ENCODE peak calls at places on chromosome 7, in nine cellular contexts. Y is WTC11, U is psoas muscle, E is chondrocyte, B is Panc1, O is IMR-90, P is astrocyte of the cerebellum, J is PC-3, H is cardiac muscle cell. Q is an unnamed sample.

GRCh38 chr7:122132341-122132740 is 11.7 kb downstream of the AASS start:
- DNase-seq in Y (no peak), U (no peak), E (no peak), B (no peak), O (peak), P (peak), J (peak), H (peak), Q (no peak)

GRCh38 chr7:155872678-155873369 is 60.6 kb upstream of the SHH start:
- DNase-seq in Y (no peak), U (peak), E (no peak), B (no peak), O (no peak), P (no peak), J (no peak), H (no peak), Q (no peak)

GRCh38 chr7:130615583-130615982 is 53.0 kb downstream of the COPG2 start:
- DNase-seq in Y (no peak), U (no peak), E (no peak), B (no peak), O (no peak), P (no peak), J (no peak), H (no peak), Q (no peak)

GRCh38 chr7:596071-596818 is 76.6 kb upstream of the PDGFA start:
- DNase-seq in Y (no peak), U (peak), E (no peak), B (no peak), O (no peak), P (no peak), J (no peak), H (no peak), Q (no peak)

GRCh38 chr7:24477807-24478655 is 95.2 kb upstream of the PALS2 start:
- DNase-seq in Y (peak), U (no peak), E (no peak), B (no peak), O (peak), P (peak), J (peak), H (peak), Q (no peak)

GRCh38 chr7:121803041-121803440 is 69.9 kb upstream of the PTPRZ1 start:
- DNase-seq in Y (no peak), U (no peak), E (no peak), B (no peak), O (no peak), P (no peak), J (no peak), H (no peak), Q (no peak)

GRCh38 chr7:30865821-30866220 is 45.8 kb upstream of the AQP1 start:
- DNase-seq in Y (no peak), U (no peak), E (no peak), B (no peak), O (no peak), P (no peak), J (no peak), H (no peak), Q (no peak)

GRCh38 chr7:47361746-47362215 is 220.1 kb downstream of the TNS3 start:
- DNase-seq in Y (no peak), U (no peak), E (no peak), B (no peak), O (peak), P (peak), J (peak), H (peak), Q (no peak)

GRCh38 chr7:78326870-78327269 is 528.3 kb downstream of the PHTF2 start:
- DNase-seq in Y (no peak), U (no peak), E (no peak), B (no peak), O (peak), P (no peak), J (no peak), H (peak), Q (no peak)

GRCh38 chr7:64463636-64464375 is 99.1 kb downstream of the ZNF680 start:
- DNase-seq in Y (no peak), U (peak), E (peak), B (no peak), O (peak), P (no peak), J (peak), H (peak), Q (peak)

GRCh38 chr7:11748884-11749283 is 83.1 kb downstream of the THSD7A start:
- DNase-seq in Y (no peak), U (no peak), E (no peak), B (no peak), O (no peak), P (no peak), J (peak), H (no peak), Q (no peak)

GRCh38 chr7:42624471-42624870 is 287.4 kb downstream of the C7orf25 start:
- DNase-seq in Y (no peak), U (no peak), E (no peak), B (no peak), O (no peak), P (no peak), J (peak), H (peak), Q (no peak)

GRCh38 chr7:40711706-40712105 is 576.9 kb downstream of the SUGCT start:
- DNase-seq in Y (no peak), U (no peak), E (no peak), B (no peak), O (no peak), P (no peak), J (no peak), H (no peak), Q (no peak)

GRCh38 chr7:102849079-102849478 is 63.7 kb upstream of the LRRC17 start:
- DNase-seq in Y (no peak), U (no peak), E (no peak), B (no peak), O (no peak), P (no peak), J (no peak), H (no peak), Q (no peak)

GRCh38 chr7:156650042-156650441 is 9.5 kb downstream of the RNF32 start:
- DNase-seq in Y (peak), U (no peak), E (no peak), B (no peak), O (no peak), P (no peak), J (peak), H (no peak), Q (no peak)

GRCh38 chr7:74587435-74588126 is 69.9 kb upstream of the GTF2I start:
- DNase-seq in Y (peak), U (peak), E (peak), B (no peak), O (peak), P (peak), J (peak), H (peak), Q (no peak)

GRCh38 chr7:100627238-100627549 is 14.2 kb downstream of the TFR2 start:
- DNase-seq in Y (no peak), U (no peak), E (no peak), B (no peak), O (no peak), P (no peak), J (no peak), H (no peak), Q (no peak)

GRCh38 chr7:100626530-100627237 is 14.3 kb downstream of the MOSPD3 start:
- DNase-seq in Y (peak), U (peak), E (no peak), B (no peak), O (peak), P (peak), J (peak), H (peak), Q (peak)

GRCh38 chr7:100626055-100626454 is 13.7 kb downstream of the MOSPD3 start:
- DNase-seq in Y (no peak), U (no peak), E (no peak), B (no peak), O (no peak), P (no peak), J (no peak), H (no peak), Q (no peak)

GRCh38 chr7:100630066-100630465 is 11.3 kb downstream of the TFR2 start:
- DNase-seq in Y (no peak), U (no peak), E (no peak), B (no peak), O (no peak), P (no peak), J (no peak), H (no peak), Q (no peak)

DNA sequence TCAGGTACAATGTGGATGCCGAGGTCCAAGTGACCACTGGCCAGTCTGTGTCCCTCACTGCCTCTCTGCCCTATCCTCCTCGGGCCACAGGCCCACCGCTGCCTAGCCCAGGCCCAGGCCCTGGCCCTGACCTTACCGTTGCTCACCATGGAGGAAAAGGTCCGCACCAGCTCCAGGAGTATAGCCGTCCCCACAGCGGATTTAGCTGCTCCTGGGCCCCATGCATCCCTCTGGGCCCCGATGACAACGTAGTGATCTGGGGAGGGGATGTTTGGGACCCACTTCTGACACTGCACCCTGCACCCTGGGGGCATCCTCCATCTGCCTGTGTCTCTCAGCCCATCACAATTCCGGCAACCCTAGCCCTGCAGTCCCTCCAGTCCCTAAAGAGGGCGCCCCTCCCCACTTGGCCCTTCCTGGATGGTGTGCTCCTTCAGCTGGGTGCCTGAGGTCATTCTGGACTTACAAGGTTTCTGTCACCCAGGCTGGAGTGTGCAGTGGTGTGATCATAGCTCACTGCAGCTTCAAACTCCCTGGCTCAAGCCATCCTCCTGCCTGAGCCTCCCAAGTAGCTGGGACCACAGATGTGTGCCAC is 12.1 kb downstream of the TFR2 start:
- DNase-seq in Y (peak), U (no peak), E (no peak), B (no peak), O (no peak), P (no peak), J (peak), H (peak), Q (no peak)
- TF ChIP-seq CTCF in Y (peak), U (no peak), E (peak), B (no peak), O (peak), P (peak), J (peak), H (peak), Q (no peak)

DNA sequence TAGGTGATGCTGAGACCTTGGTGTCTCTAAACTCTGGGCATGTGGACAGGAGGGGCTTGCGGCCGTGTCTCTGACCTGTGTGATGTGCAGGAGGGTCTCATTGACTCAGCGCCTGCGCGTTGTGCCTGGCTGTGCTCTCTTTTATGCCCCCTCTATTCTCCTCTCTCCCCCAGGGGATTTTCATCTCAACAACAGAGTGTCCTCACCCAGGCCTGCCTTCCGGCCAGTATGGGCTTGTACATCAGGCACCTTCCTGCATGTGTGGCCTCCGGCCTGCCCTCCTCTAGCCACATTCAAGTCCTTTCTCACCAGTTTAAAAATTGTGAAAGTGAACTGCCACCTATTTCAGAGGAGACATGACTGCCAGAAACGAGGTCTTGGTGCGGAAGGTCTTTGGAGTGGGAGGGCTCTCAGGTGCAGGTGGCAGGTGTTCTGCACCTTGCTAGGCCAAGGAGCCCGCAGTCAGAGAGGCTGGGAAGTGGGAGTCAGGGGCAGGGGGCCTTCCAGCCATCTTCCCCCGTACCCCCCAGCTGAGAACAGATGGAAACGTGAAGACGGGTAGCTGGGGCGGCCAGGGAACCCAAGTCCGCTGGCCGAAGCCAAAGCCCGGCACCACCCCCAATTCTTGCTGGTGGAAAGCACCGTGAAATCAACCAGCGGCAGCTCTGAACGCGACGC is 531 bp upstream of the INTS15 start:
- DNase-seq in Y (no peak), U (no peak), E (no peak), B (no peak), O (no peak), P (no peak), J (no peak), H (no peak), Q (no peak)
- TF ChIP-seq CTCF in Y (no peak), U (no peak), E (no peak), B (no peak), O (no peak), P (no peak), J (no peak), H (no peak), Q (no peak)

DNA sequence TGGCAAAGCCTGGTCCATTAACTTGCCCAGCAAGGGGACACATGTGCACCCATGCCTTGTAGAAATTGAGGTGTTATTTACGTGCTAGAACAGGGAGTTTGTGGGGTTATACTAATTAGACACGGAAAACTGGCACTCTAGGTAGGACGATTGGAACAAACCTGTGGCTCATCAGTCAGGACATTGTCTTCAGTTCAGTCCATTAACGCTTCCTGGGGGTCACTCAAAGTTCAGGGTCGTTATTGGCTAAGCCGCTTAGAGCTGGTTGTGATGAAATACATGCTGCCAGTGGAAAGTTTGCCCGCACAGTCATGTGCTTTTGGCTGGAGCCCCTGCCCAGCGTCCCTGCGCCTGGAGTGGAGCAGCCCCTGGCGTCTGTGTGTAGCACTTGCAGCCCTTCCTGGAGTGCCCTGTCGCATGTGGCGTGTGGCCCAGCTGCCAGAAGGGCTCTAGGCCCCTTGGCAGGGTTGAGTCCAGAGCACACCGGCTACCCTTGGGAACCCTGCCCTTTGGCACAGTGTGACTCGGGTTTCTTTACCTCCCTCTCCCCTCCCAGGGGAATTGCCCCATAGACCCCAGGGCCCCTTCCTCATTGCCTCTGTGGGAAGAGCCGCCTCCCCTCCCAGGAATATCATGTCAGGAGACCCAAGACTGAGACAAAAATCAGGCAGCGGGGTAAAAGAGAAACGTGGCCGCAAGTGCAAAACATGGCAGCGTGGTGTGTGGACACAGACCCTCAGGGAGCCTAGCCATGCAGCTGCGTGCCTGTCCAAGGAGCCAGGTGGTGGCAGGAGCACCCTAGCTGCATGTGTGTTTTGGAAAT is 9.8 kb downstream of the ZNF775 start:
- DNase-seq in Y (no peak), U (peak), E (no peak), B (no peak), O (peak), P (peak), J (no peak), H (peak), Q (no peak)
- TF ChIP-seq CTCF in Y (no peak), U (peak), E (peak), B (no peak), O (peak), P (peak), J (no peak), H (peak), Q (no peak)

GRCh38 chr7:28955723-28956607 is 2.2 kb downstream of the TRIL start:
- DNase-seq in Y (peak), U (peak), E (no peak), B (no peak), O (peak), P (no peak), J (peak), H (peak), Q (peak)
- TF ChIP-seq CTCF in Y (peak), U (peak), E (no peak), B (peak), O (peak), P (peak), J (peak), H (peak), Q (no peak)

GRCh38 chr7:139804571-139804970 is 24.5 kb upstream of the TBXAS1 start:
- DNase-seq in Y (no peak), U (no peak), E (no peak), B (no peak), O (no peak), P (no peak), J (no peak), H (no peak), Q (no peak)

GRCh38 chr7:139798221-139798620 is 20.4 kb upstream of the HIPK2 start:
- DNase-seq in Y (no peak), U (no peak), E (no peak), B (no peak), O (no peak), P (no peak), J (no peak), H (no peak), Q (no peak)

GRCh38 chr7:139797607-139798006 is 19.8 kb upstream of the HIPK2 start:
- DNase-seq in Y (no peak), U (no peak), E (no peak), B (no peak), O (peak), P (no peak), J (no peak), H (no peak), Q (no peak)

GRCh38 chr7:139799586-139799985 is 21.8 kb upstream of the HIPK2 start:
- DNase-seq in Y (no peak), U (no peak), E (no peak), B (no peak), O (no peak), P (no peak), J (peak), H (no peak), Q (no peak)

GRCh38 chr7:139798892-139799291 is 21.1 kb upstream of the HIPK2 start:
- DNase-seq in Y (no peak), U (no peak), E (no peak), B (no peak), O (no peak), P (no peak), J (no peak), H (no peak), Q (no peak)
- TF ChIP-seq CTCF in Y (no peak), U (no peak), E (no peak), B (no peak), O (no peak), P (no peak), J (no peak), H (no peak), Q (no peak)

GRCh38 chr7:17042211-17042610 is 160.4 kb upstream of the AGR3 start:
- DNase-seq in Y (no peak), U (no peak), E (no peak), B (no peak), O (no peak), P (no peak), J (peak), H (no peak), Q (no peak)

GRCh38 chr7:17046666-17047065 is 164.9 kb upstream of the AGR3 start:
- DNase-seq in Y (no peak), U (no peak), E (no peak), B (no peak), O (no peak), P (no peak), J (no peak), H (peak), Q (no peak)

GRCh38 chr7:17044868-17045267 is 163.1 kb upstream of the AGR3 start:
- DNase-seq in Y (no peak), U (no peak), E (no peak), B (no peak), O (no peak), P (no peak), J (no peak), H (no peak), Q (no peak)

GRCh38 chr7:17043012-17043877 is 161.5 kb upstream of the AGR3 start:
- DNase-seq in Y (no peak), U (no peak), E (no peak), B (no peak), O (peak), P (no peak), J (peak), H (peak), Q (no peak)

DNA sequence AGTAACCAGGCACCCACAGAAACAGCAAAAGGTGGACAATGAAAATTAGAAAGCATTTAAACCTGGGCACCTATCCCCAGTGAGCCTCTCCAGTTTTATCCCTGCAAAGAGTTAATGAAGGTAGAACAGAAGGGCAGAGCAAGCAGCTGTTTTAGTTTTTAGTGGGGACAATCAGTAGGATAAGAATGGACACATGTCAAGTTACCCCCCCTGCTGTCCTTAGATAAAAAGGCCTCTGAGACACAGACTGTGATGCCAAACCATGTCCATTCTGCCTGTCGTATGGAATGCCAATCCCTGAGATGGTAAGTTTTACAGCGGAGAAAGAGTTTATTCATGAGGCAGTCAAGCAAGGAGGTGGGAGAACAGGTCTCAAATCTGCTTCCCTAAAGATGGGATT is 162.6 kb upstream of the AGR3 start:
- DNase-seq in Y (no peak), U (no peak), E (no peak), B (no peak), O (no peak), P (no peak), J (no peak), H (no peak), Q (no peak)
- TF ChIP-seq CTCF in Y (no peak), U (no peak), E (peak), B (peak), O (no peak), P (no peak), J (peak), H (no peak), Q (no peak)

GRCh38 chr7:116553168-116553567 is 28.3 kb downstream of the CAV1 start:
- DNase-seq in Y (no peak), U (no peak), E (no peak), B (no peak), O (no peak), P (no peak), J (no peak), H (no peak), Q (no peak)
- TF ChIP-seq CTCF in Y (no peak), U (no peak), E (no peak), B (no peak), O (no peak), P (no peak), J (no peak), H (no peak), Q (no peak)

GRCh38 chr7:85851571-85852193 is 664.8 kb upstream of the SEMA3D start:
- DNase-seq in Y (no peak), U (no peak), E (no peak), B (no peak), O (peak), P (peak), J (peak), H (peak), Q (no peak)
- TF ChIP-seq CTCF in Y (no peak), U (peak), E (peak), B (peak), O (peak), P (no peak), J (peak), H (peak), Q (no peak)

Q was measured in activated B cell treated with CpG ODN at 0.5 μM for 24 hours.